ENCODE peak calls at places on chromosomes 13 and 19, in eight cellular contexts. One of them, this sample, is unnamed.

GRCh38 chr13:107956889-107957288 is 258.4 kb downstream of the LIG4 start:
- DNase-seq in cardiac muscle cell: no peak
- DNase-seq in stimulated activated CD4-positive, alpha-beta T cell treated with anti-CD3 and anti-CD28 coated beads, Interleukin-2, amount 100 ng/mL, for 48 hours: no peak
- DNase-seq in posterior cingulate gyrus: no peak
- DNase-seq in EL: no peak
- DNase-seq in activated CD8-positive, alpha-beta T cell treated with anti-CD3 and anti-CD28 coated beads, Interleukin-2, amount 10 ng/mL, durations not matched to agents 7 days and 5 days: no peak
- DNase-seq in cardiac fibroblast: no peak
- DNase-seq in Caki2: no peak
- DNase-seq in this sample: no peak

GRCh38 chr19:16671652-16672274 is 10.8 kb downstream of the TMEM38A start:
- DNase-seq in cardiac muscle cell: no peak
- DNase-seq in stimulated activated CD4-positive, alpha-beta T cell treated with anti-CD3 and anti-CD28 coated beads, Interleukin-2, amount 100 ng/mL, for 48 hours: no peak
- DNase-seq in posterior cingulate gyrus: no peak
- DNase-seq in EL: no peak
- DNase-seq in activated CD8-positive, alpha-beta T cell treated with anti-CD3 and anti-CD28 coated beads, Interleukin-2, amount 10 ng/mL, durations not matched to agents 7 days and 5 days: no peak
- DNase-seq in cardiac fibroblast: no peak
- DNase-seq in Caki2: no peak
- DNase-seq in this sample: no peak

GRCh38 chr13:36157475-36157874 is 26.3 kb upstream of the DCLK1 start:
- DNase-seq in cardiac muscle cell: no peak
- DNase-seq in stimulated activated CD4-positive, alpha-beta T cell treated with anti-CD3 and anti-CD28 coated beads, Interleukin-2, amount 100 ng/mL, for 48 hours: no peak
- DNase-seq in posterior cingulate gyrus: no peak
- DNase-seq in EL: no peak
- DNase-seq in activated CD8-positive, alpha-beta T cell treated with anti-CD3 and anti-CD28 coated beads, Interleukin-2, amount 10 ng/mL, durations not matched to agents 7 days and 5 days: no peak
- DNase-seq in cardiac fibroblast: no peak
- DNase-seq in Caki2: no peak
- DNase-seq in this sample: no peak

GRCh38 chr13:59514316-59514715 is 649.4 kb downstream of the DIAPH3 start:
- DNase-seq in cardiac muscle cell: no peak
- DNase-seq in stimulated activated CD4-positive, alpha-beta T cell treated with anti-CD3 and anti-CD28 coated beads, Interleukin-2, amount 100 ng/mL, for 48 hours: no peak
- DNase-seq in posterior cingulate gyrus: no peak
- DNase-seq in EL: no peak
- DNase-seq in activated CD8-positive, alpha-beta T cell treated with anti-CD3 and anti-CD28 coated beads, Interleukin-2, amount 10 ng/mL, durations not matched to agents 7 days and 5 days: no peak
- DNase-seq in cardiac fibroblast: no peak
- DNase-seq in Caki2: no peak
- DNase-seq in this sample: no peak

GRCh38 chr19:31742249-31742648 is 393.0 kb upstream of the TSHZ3 start:
- DNase-seq in cardiac muscle cell: no peak
- DNase-seq in stimulated activated CD4-positive, alpha-beta T cell treated with anti-CD3 and anti-CD28 coated beads, Interleukin-2, amount 100 ng/mL, for 48 hours: no peak
- DNase-seq in posterior cingulate gyrus: no peak
- DNase-seq in EL: no peak
- DNase-seq in activated CD8-positive, alpha-beta T cell treated with anti-CD3 and anti-CD28 coated beads, Interleukin-2, amount 10 ng/mL, durations not matched to agents 7 days and 5 days: no peak
- DNase-seq in cardiac fibroblast: no peak
- DNase-seq in Caki2: no peak
- DNase-seq in this sample: no peak

GRCh38 chr19:45140533-45140932 is 20.2 kb downstream of the NKPD1 start:
- DNase-seq in cardiac muscle cell: no peak
- DNase-seq in stimulated activated CD4-positive, alpha-beta T cell treated with anti-CD3 and anti-CD28 coated beads, Interleukin-2, amount 100 ng/mL, for 48 hours: no peak
- DNase-seq in posterior cingulate gyrus: no peak
- DNase-seq in EL: no peak
- DNase-seq in activated CD8-positive, alpha-beta T cell treated with anti-CD3 and anti-CD28 coated beads, Interleukin-2, amount 10 ng/mL, durations not matched to agents 7 days and 5 days: no peak
- DNase-seq in cardiac fibroblast: no peak
- DNase-seq in Caki2: no peak
- DNase-seq in this sample: no peak

GRCh38 chr19:17289489-17289888 is 7.8 kb downstream of the ANKLE1 start:
- DNase-seq in cardiac muscle cell: peak; percentile 95
- DNase-seq in stimulated activated CD4-positive, alpha-beta T cell treated with anti-CD3 and anti-CD28 coated beads, Interleukin-2, amount 100 ng/mL, for 48 hours: peak; percentile 55
- DNase-seq in posterior cingulate gyrus: no peak
- DNase-seq in EL: peak; percentile 84
- DNase-seq in activated CD8-positive, alpha-beta T cell treated with anti-CD3 and anti-CD28 coated beads, Interleukin-2, amount 10 ng/mL, durations not matched to agents 7 days and 5 days: peak; percentile 62
- DNase-seq in cardiac fibroblast: peak; percentile 96
- DNase-seq in Caki2: no peak
- DNase-seq in this sample: no peak

GRCh38 chr19:34404109-34404909 is at the start of gene PDCD2L:
- DNase-seq in cardiac muscle cell: peak; percentile 88
- DNase-seq in stimulated activated CD4-positive, alpha-beta T cell treated with anti-CD3 and anti-CD28 coated beads, Interleukin-2, amount 100 ng/mL, for 48 hours: peak; percentile 94
- DNase-seq in posterior cingulate gyrus: peak; percentile 85
- DNase-seq in EL: peak; percentile 88
- DNase-seq in activated CD8-positive, alpha-beta T cell treated with anti-CD3 and anti-CD28 coated beads, Interleukin-2, amount 10 ng/mL, durations not matched to agents 7 days and 5 days: peak; percentile 95
- DNase-seq in cardiac fibroblast: peak; percentile 88
- DNase-seq in Caki2: peak; percentile 86
- DNase-seq in this sample: peak; percentile 88

GRCh38 chr13:98515804-98516465 is 61.0 kb downstream of the STK24 start:
- DNase-seq in cardiac muscle cell: no peak
- DNase-seq in stimulated activated CD4-positive, alpha-beta T cell treated with anti-CD3 and anti-CD28 coated beads, Interleukin-2, amount 100 ng/mL, for 48 hours: no peak
- DNase-seq in posterior cingulate gyrus: no peak
- DNase-seq in EL: no peak
- DNase-seq in activated CD8-positive, alpha-beta T cell treated with anti-CD3 and anti-CD28 coated beads, Interleukin-2, amount 10 ng/mL, durations not matched to agents 7 days and 5 days: no peak
- DNase-seq in cardiac fibroblast: no peak
- DNase-seq in Caki2: no peak
- DNase-seq in this sample: no peak

GRCh38 chr19:920051-920857 is 3.1 kb downstream of the KISS1R start:
- DNase-seq in cardiac muscle cell: peak; percentile 53
- DNase-seq in stimulated activated CD4-positive, alpha-beta T cell treated with anti-CD3 and anti-CD28 coated beads, Interleukin-2, amount 100 ng/mL, for 48 hours: peak; percentile 62
- DNase-seq in posterior cingulate gyrus: no peak
- DNase-seq in EL: peak; percentile 44
- DNase-seq in activated CD8-positive, alpha-beta T cell treated with anti-CD3 and anti-CD28 coated beads, Interleukin-2, amount 10 ng/mL, durations not matched to agents 7 days and 5 days: peak; percentile 67
- DNase-seq in cardiac fibroblast: peak; percentile 43
- DNase-seq in Caki2: no peak
- DNase-seq in this sample: no peak

GRCh38 chr19:44847144-44848035 is 1.3 kb downstream of the NECTIN2 start:
- DNase-seq in cardiac muscle cell: peak; percentile 71
- DNase-seq in stimulated activated CD4-positive, alpha-beta T cell treated with anti-CD3 and anti-CD28 coated beads, Interleukin-2, amount 100 ng/mL, for 48 hours: no peak
- DNase-seq in posterior cingulate gyrus: no peak
- DNase-seq in EL: peak; percentile 80
- DNase-seq in activated CD8-positive, alpha-beta T cell treated with anti-CD3 and anti-CD28 coated beads, Interleukin-2, amount 10 ng/mL, durations not matched to agents 7 days and 5 days: no peak
- DNase-seq in cardiac fibroblast: peak; percentile 61
- DNase-seq in Caki2: no peak
- DNase-seq in this sample: peak; percentile 72

GRCh38 chr13:80173224-80173623 is 167.7 kb downstream of the SPRY2 start:
- DNase-seq in cardiac muscle cell: no peak
- DNase-seq in stimulated activated CD4-positive, alpha-beta T cell treated with anti-CD3 and anti-CD28 coated beads, Interleukin-2, amount 100 ng/mL, for 48 hours: no peak
- DNase-seq in posterior cingulate gyrus: no peak
- DNase-seq in EL: no peak
- DNase-seq in activated CD8-positive, alpha-beta T cell treated with anti-CD3 and anti-CD28 coated beads, Interleukin-2, amount 10 ng/mL, durations not matched to agents 7 days and 5 days: no peak
- DNase-seq in cardiac fibroblast: no peak
- DNase-seq in Caki2: no peak
- DNase-seq in this sample: no peak

This sample was measured in ACHN.